ENCODE peak calls at places on chromosomes 4 and X, in nine cellular contexts. T is astrocyte of the cerebellum, L is NCI-H748 treated with DMSO at 0.1 percent for 48 hours, I is Right ventricle myocardium superior, Y is Calu3, P is NCI-H226, O is cardiac muscle cell, E is NCI-H2081, N is RWPE1. K is an unnamed sample.

GRCh38 chr4:4719446-4719845 is 140.0 kb upstream of the MSX1 start:
- DNase-seq in T (no peak), L (no peak), I (no peak), Y (no peak), P (no peak), O (no peak), E (no peak), N (no peak), K (no peak)

GRCh38 chr4:126954537-126955291 is 678.0 kb upstream of the INTU start:
- DNase-seq in T (no peak), L (no peak), I (no peak), Y (no peak), P (no peak), O (no peak), E (no peak), N (no peak), K (no peak)

GRCh38 chr4:128468485-128468989 is 180.9 kb upstream of the PGRMC2 start:
- DNase-seq in T (peak), L (no peak), I (peak), Y (no peak), P (peak), O (peak), E (no peak), N (peak), K (peak)

GRCh38 chrX:12372111-12372510 is 233.8 kb downstream of the FRMPD4 start:
- DNase-seq in T (peak), L (no peak), I (no peak), Y (no peak), P (peak), O (peak), E (no peak), N (peak), K (peak)

GRCh38 chr4:7760228-7760627 is 179.4 kb downstream of the AFAP1 start:
- DNase-seq in T (no peak), L (no peak), I (peak), Y (no peak), P (no peak), O (no peak), E (no peak), N (no peak), K (no peak)

GRCh38 chr4:48030470-48030869 is 13.9 kb downstream of the NIPAL1 start:
- DNase-seq in T (no peak), L (no peak), I (no peak), Y (no peak), P (no peak), O (no peak), E (no peak), N (no peak), K (no peak)

GRCh38 chr4:183205682-183206081 is 106.6 kb downstream of the WWC2 start:
- DNase-seq in T (no peak), L (no peak), I (no peak), Y (no peak), P (no peak), O (no peak), E (no peak), N (no peak), K (no peak)

GRCh38 chrX:50456712-50457484 is 13.7 kb downstream of the DGKK start:
- DNase-seq in T (no peak), L (no peak), I (no peak), Y (no peak), P (no peak), O (no peak), E (no peak), N (no peak), K (no peak)

GRCh38 chr4:90002406-90003040 is 107.9 kb downstream of the MMRN1 start:
- DNase-seq in T (no peak), L (no peak), I (no peak), Y (no peak), P (no peak), O (no peak), E (peak), N (no peak), K (no peak)

GRCh38 chrX:65821721-65822496 is 154.5 kb downstream of the MSN start:
- DNase-seq in T (no peak), L (no peak), I (peak), Y (peak), P (no peak), O (peak), E (no peak), N (no peak), K (no peak)

GRCh38 chrX:70970482-70970999 is 39.6 kb upstream of the SLC7A3 start:
- DNase-seq in T (no peak), L (peak), I (no peak), Y (no peak), P (peak), O (peak), E (peak), N (peak), K (no peak)

GRCh38 chr4:79209822-79210635 is 115.8 kb downstream of the NAA11 start:
- DNase-seq in T (no peak), L (no peak), I (no peak), Y (peak), P (peak), O (peak), E (no peak), N (no peak), K (no peak)

GRCh38 chrX:63747331-63747730 is 37.7 kb downstream of the ARHGEF9 start:
- DNase-seq in T (peak), L (no peak), I (no peak), Y (no peak), P (peak), O (peak), E (no peak), N (no peak), K (no peak)

GRCh38 chrX:107561468-107562215 is 66.7 kb upstream of the PRPS1 start:
- DNase-seq in T (no peak), L (no peak), I (no peak), Y (no peak), P (peak), O (peak), E (no peak), N (no peak), K (no peak)